ENCODE peak calls at places on chromosomes 16 and 17, in eight cellular contexts. X is endothelial cell, W is colonic mucosa, A is psoas muscle, Y is fibroblast of villous mesenchyme, D is B cell, V is astrocyte of the spinal cord, E is endodermal cell. G is an unnamed sample.
A peak's percentile ranks its signal among the peaks of the same experiment; 100 is the strongest.

GRCh38 chr16:79018952-79019506 is 581.5 kb downstream of the MAF start:
- DNase-seq in X (no peak), W (no peak), A (no peak), Y (no peak), D (no peak), V (no peak), E (no peak), G (no peak)

GRCh38 chr17:37523715-37524219 is 34.1 kb downstream of the DUSP14 start:
- DNase-seq in X (no peak), W (no peak), A (no peak), Y (no peak), D (no peak), V (no peak), E (peak; percentile 30), G (no peak)

GRCh38 chr16:26169451-26169850 is 477.7 kb downstream of the HS3ST4 start:
- DNase-seq in X (no peak), W (no peak), A (no peak), Y (no peak), D (no peak), V (no peak), E (no peak), G (no peak)

GRCh38 chr17:13024526-13025263 is 6.9 kb upstream of the ELAC2 start:
- DNase-seq in X (peak; percentile 90), W (peak; percentile 60), A (peak; percentile 62), Y (peak; percentile 58), D (peak; percentile 79), V (peak; percentile 52), E (peak; percentile 97), G (peak; percentile 70)

GRCh38 chr17:60164164-60164563 is 14.4 kb downstream of the CA4 start:
- DNase-seq in X (no peak), W (no peak), A (no peak), Y (no peak), D (no peak), V (no peak), E (peak; percentile 22), G (no peak)

GRCh38 chr16:3953728-3954410 is 73.4 kb upstream of the CREBBP start:
- DNase-seq in X (no peak), W (no peak), A (no peak), Y (no peak), D (no peak), V (no peak), E (no peak), G (no peak)

GRCh38 chr16:57245472-57246113 is 534 bp downstream of the ARL2BP start:
- DNase-seq in X (peak; percentile 18), W (peak; percentile 52), A (peak; percentile 55), Y (no peak), D (no peak), V (no peak), E (no peak), G (no peak)

GRCh38 chr17:77817953-77818352 is 140.6 kb upstream of the TNRC6C start:
- DNase-seq in X (no peak), W (no peak), A (no peak), Y (no peak), D (no peak), V (peak; percentile 39), E (no peak), G (no peak)

GRCh38 chr16:369866-370436 is 387 bp downstream of the MRPL28 start:
- DNase-seq in X (peak; percentile 50), W (no peak), A (no peak), Y (peak; percentile 26), D (no peak), V (peak; percentile 18), E (peak; percentile 76), G (peak; percentile 28)

GRCh38 chr17:352421-353212 is at the start of gene RPH3AL:
- DNase-seq in X (no peak), W (peak; percentile 86), A (peak; percentile 64), Y (peak; percentile 71), D (no peak), V (peak; percentile 35), E (peak; percentile 88), G (no peak)

GRCh38 chr17:40194821-40195220 is 17.6 kb downstream of the RAPGEFL1 start:
- DNase-seq in X (no peak), W (no peak), A (no peak), Y (no peak), D (no peak), V (no peak), E (no peak), G (no peak)

GRCh38 chr16:22664561-22664997 is 149.4 kb upstream of the HS3ST2 start:
- DNase-seq in X (no peak), W (no peak), A (no peak), Y (no peak), D (no peak), V (no peak), E (peak; percentile 35), G (no peak)

GRCh38 chr17:58515286-58515685 is 848 bp upstream of the MTMR4 start:
- DNase-seq in X (no peak), W (no peak), A (no peak), Y (no peak), D (no peak), V (no peak), E (no peak), G (no peak)

GRCh38 chr16:87570564-87570937 is 31.8 kb upstream of the JPH3 start:
- DNase-seq in X (no peak), W (no peak), A (no peak), Y (no peak), D (no peak), V (no peak), E (no peak), G (no peak)

GRCh38 chr17:68719431-68719830 is 118.3 kb upstream of the FAM20A start:
- DNase-seq in X (no peak), W (no peak), A (no peak), Y (no peak), D (no peak), V (no peak), E (no peak), G (peak; percentile 46)

GRCh38 chr16:48559462-48560211 is 50.3 kb downstream of the N4BP1 start:
- DNase-seq in X (no peak), W (no peak), A (no peak), Y (no peak), D (peak; percentile 17), V (no peak), E (no peak), G (no peak)

GRCh38 chr16:48560692-48561091 is 49.3 kb downstream of the N4BP1 start:
- DNase-seq in X (no peak), W (no peak), A (no peak), Y (no peak), D (no peak), V (no peak), E (no peak), G (no peak)

GRCh38 chr16:48562475-48562874 is 47.5 kb downstream of the N4BP1 start:
- DNase-seq in X (no peak), W (no peak), A (no peak), Y (no peak), D (no peak), V (no peak), E (no peak), G (no peak)

GRCh38 chr16:48564544-48565444 is 45.2 kb downstream of the N4BP1 start:
- DNase-seq in X (no peak), W (no peak), A (no peak), Y (no peak), D (no peak), V (no peak), E (no peak), G (no peak)

GRCh38 chr16:48561960-48562393 is 48.0 kb downstream of the N4BP1 start:
- DNase-seq in X (no peak), W (no peak), A (no peak), Y (peak; percentile 16), D (no peak), V (peak; percentile 59), E (no peak), G (no peak)
- TF ChIP-seq CTCF in X (no peak), W (no peak), A (no peak), Y (no peak), D (no peak), V (no peak), E (no peak), G (no peak)

GRCh38 chr17:82202981-82203380 is 9.7 kb downstream of the CCDC57 start:
- DNase-seq in X (no peak), W (no peak), A (no peak), Y (no peak), D (no peak), V (no peak), E (no peak), G (no peak)

GRCh38 chr17:82203920-82204319 is 8.7 kb downstream of the CCDC57 start:
- DNase-seq in X (no peak), W (no peak), A (no peak), Y (no peak), D (no peak), V (no peak), E (no peak), G (no peak)

GRCh38 chr17:82201498-82201910 is 11.1 kb downstream of the CCDC57 start:
- DNase-seq in X (no peak), W (no peak), A (no peak), Y (no peak), D (no peak), V (no peak), E (no peak), G (no peak)

GRCh38 chr17:82204831-82205719 is 7.6 kb downstream of the CCDC57 start:
- DNase-seq in X (no peak), W (no peak), A (no peak), Y (peak; percentile 66), D (no peak), V (peak; percentile 77), E (no peak), G (peak; percentile 88)

GRCh38 chr17:82205720-82206508 is 6.7 kb downstream of the CCDC57 start:
- DNase-seq in X (peak; percentile 77), W (peak; percentile 88), A (peak; percentile 85), Y (peak; percentile 91), D (peak; percentile 88), V (peak; percentile 84), E (peak; percentile 95), G (peak; percentile 96)
- TF ChIP-seq CTCF in X (peak; percentile 94), W (peak; percentile 96), A (peak; percentile 85), Y (peak; percentile 89), D (peak; percentile 93), V (peak; percentile 88), E (peak; percentile 85), G (peak; percentile 80)

GRCh38 chr17:7391307-7391706 is 3.0 kb downstream of the PLSCR3 start:
- DNase-seq in X (no peak), W (no peak), A (no peak), Y (no peak), D (no peak), V (no peak), E (no peak), G (no peak)

GRCh38 chr17:7394452-7395191 is at the start of gene PLSCR3:
- DNase-seq in X (peak; percentile 85), W (peak; percentile 90), A (peak; percentile 89), Y (peak; percentile 87), D (peak; percentile 89), V (peak; percentile 88), E (peak; percentile 97), G (peak; percentile 83)

GRCh38 chr17:7392696-7393612 is 1.4 kb downstream of the PLSCR3 start:
- DNase-seq in X (no peak), W (no peak), A (no peak), Y (no peak), D (no peak), V (no peak), E (peak; percentile 84), G (no peak)

GRCh38 chr17:7396147-7396546 is 1.8 kb upstream of the PLSCR3 start:
- DNase-seq in X (no peak), W (no peak), A (no peak), Y (no peak), D (no peak), V (no peak), E (peak; percentile 46), G (no peak)

GRCh38 chr17:7393613-7394451 is 493 bp downstream of the PLSCR3 start:
- DNase-seq in X (no peak), W (peak; percentile 43), A (peak; percentile 49), Y (no peak), D (peak; percentile 85), V (no peak), E (peak; percentile 90), G (peak; percentile 33)
- TF ChIP-seq CTCF in X (no peak), W (no peak), A (no peak), Y (peak; percentile 5), D (no peak), V (peak; percentile 27), E (peak; percentile 63), G (no peak)

GRCh38 chr16:56190903-56191806 is at the start of gene GNAO1:
- DNase-seq in X (peak; percentile 34), W (no peak), A (peak; percentile 74), Y (peak; percentile 39), D (peak; percentile 75), V (peak; percentile 9), E (peak; percentile 88), G (peak; percentile 32)
- TF ChIP-seq CTCF in X (no peak), W (no peak), A (no peak), Y (no peak), D (no peak), V (no peak), E (no peak), G (no peak)